ENCODE peak calls at places on chromosomes 2 and 18, in six cellular contexts. J, S, F, M, Z and P are unnamed samples.

GRCh38 chr2:231037731-231038482 is 584 bp downstream of the C2orf72 start:
- DNase-seq in J (no peak), S (no peak), F (no peak), M (peak; percentile 48), Z (peak; percentile 91), P (no peak)

GRCh38 chr2:69781321-69782248 is 39.7 kb downstream of the ANXA4 start:
- DNase-seq in J (no peak), S (no peak), F (peak; percentile 97), M (peak; percentile 91), Z (no peak), P (no peak)

GRCh38 chr2:200845669-200846325 is 18.7 kb downstream of the CLK1 start:
- DNase-seq in J (no peak), S (no peak), F (no peak), M (no peak), Z (no peak), P (no peak)

GRCh38 chr2:142974288-142975024 is 97.0 kb downstream of the KYNU start:
- DNase-seq in J (peak; percentile 7), S (no peak), F (no peak), M (peak; percentile 66), Z (no peak), P (no peak)

GRCh38 chr18:61831071-61831470 is 61.7 kb downstream of the RNF152 start:
- DNase-seq in J (no peak), S (no peak), F (no peak), M (no peak), Z (peak; percentile 24), P (no peak)

GRCh38 chr18:47996091-47996541 is 65.7 kb upstream of the SMAD2 start:
- DNase-seq in J (no peak), S (no peak), F (no peak), M (no peak), Z (peak; percentile 46), P (no peak)

GRCh38 chr2:168658706-168659105 is 143.7 kb upstream of the NOSTRIN start:
- DNase-seq in J (no peak), S (no peak), F (no peak), M (no peak), Z (no peak), P (no peak)

GRCh38 chr2:40032650-40033319 is 253.7 kb upstream of the THUMPD2 start:
- DNase-seq in J (no peak), S (no peak), F (no peak), M (no peak), Z (no peak), P (no peak)

GRCh38 chr2:31241625-31242270 is 7.8 kb downstream of the EHD3 start:
- DNase-seq in J (no peak), S (no peak), F (no peak), M (no peak), Z (no peak), P (no peak)

GRCh38 chr2:83823238-83823637 is 635.8 kb downstream of the SUCLG1 start:
- DNase-seq in J (no peak), S (no peak), F (no peak), M (no peak), Z (no peak), P (no peak)

GRCh38 chr18:29164020-29164706 is 987.2 kb upstream of the CDH2 start:
- DNase-seq in J (no peak), S (no peak), F (peak; percentile 3), M (peak; percentile 66), Z (no peak), P (no peak)

GRCh38 chr2:70834881-70835280 is 735 bp downstream of the CD207 start:
- DNase-seq in J (no peak), S (no peak), F (no peak), M (no peak), Z (no peak), P (no peak)

GRCh38 chr2:4763009-4763408 is 929.2 kb upstream of the SOX11 start:
- DNase-seq in J (peak; percentile 3), S (no peak), F (no peak), M (peak; percentile 33), Z (peak; percentile 62), P (no peak)

GRCh38 chr2:218002792-218003191 is at the start of gene TNS1:
- DNase-seq in J (no peak), S (no peak), F (no peak), M (no peak), Z (peak; percentile 73), P (peak; percentile 81)

GRCh38 chr18:63346031-63346430 is 21.0 kb downstream of the KDSR start:
- DNase-seq in J (no peak), S (no peak), F (no peak), M (no peak), Z (no peak), P (no peak)

GRCh38 chr18:63317982-63318881 is 1.3 kb downstream of the BCL2 start:
- DNase-seq in J (no peak), S (peak; percentile 85), F (no peak), M (no peak), Z (peak; percentile 79), P (peak; percentile 84)

GRCh38 chr18:80191907-80192652 is 55.2 kb downstream of the PARD6G start:
- DNase-seq in J (no peak), S (peak; percentile 16), F (no peak), M (no peak), Z (no peak), P (no peak)

GRCh38 chr2:167943877-167944276 is 303.5 kb downstream of the STK39 start:
- DNase-seq in J (no peak), S (no peak), F (no peak), M (no peak), Z (no peak), P (no peak)

GRCh38 chr2:240624950-240625621 is at the start of gene GPR35:
- DNase-seq in J (peak; percentile 60), S (peak; percentile 79), F (no peak), M (peak; percentile 26), Z (no peak), P (no peak)

GRCh38 chr2:239116456-239117246 is 268.8 kb downstream of the TWIST2 start:
- DNase-seq in J (no peak), S (no peak), F (no peak), M (no peak), Z (no peak), P (no peak)

GRCh38 chr18:22489694-22490093 is 72.0 kb upstream of the CTAGE1 start:
- DNase-seq in J (no peak), S (no peak), F (peak; percentile 63), M (peak; percentile 48), Z (no peak), P (no peak)

GRCh38 chr2:199602271-199602895 is 144.6 kb upstream of the SATB2 start:
- DNase-seq in J (peak; percentile 12), S (no peak), F (peak; percentile 19), M (peak; percentile 49), Z (peak; percentile 16), P (no peak)

GRCh38 chr2:191625016-191625415 is 52.9 kb upstream of the NABP1 start:
- DNase-seq in J (no peak), S (no peak), F (peak; percentile 75), M (peak; percentile 55), Z (peak; percentile 10), P (no peak)

GRCh38 chr2:66665124-66665984 is 230.4 kb downstream of the MEIS1 start:
- DNase-seq in J (no peak), S (no peak), F (no peak), M (no peak), Z (no peak), P (no peak)

DNA sequence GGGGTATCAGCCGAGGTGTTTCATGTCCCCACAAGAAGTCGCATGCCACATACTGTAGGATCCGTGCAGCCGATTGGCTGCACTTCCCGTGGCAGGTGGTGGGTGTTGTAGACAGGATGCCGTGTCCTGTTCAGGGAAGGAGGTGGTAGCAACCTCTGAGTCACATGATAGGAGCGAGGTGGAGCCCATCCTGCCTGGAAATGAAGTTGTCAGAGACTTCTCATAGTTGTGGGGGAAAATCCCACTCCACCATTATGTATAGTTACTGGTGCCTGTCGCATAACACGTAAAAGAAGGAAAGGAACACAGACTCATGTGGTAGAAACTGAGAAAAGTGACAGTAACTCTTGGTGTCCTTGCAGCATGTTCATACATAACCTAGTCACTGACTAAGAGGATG is 91.4 kb upstream of the IL1R2 start:
- DNase-seq in J (no peak), S (no peak), F (no peak), M (no peak), Z (no peak), P (no peak)
- TF ChIP-seq EP300 in J (no peak), S (no peak), F (no peak), M (no peak), Z (no peak), P (no peak)

GRCh38 chr2:1824202-1824905 is 80.0 kb upstream of the PXDN start:
- DNase-seq in J (no peak), S (no peak), F (no peak), M (no peak), Z (no peak), P (no peak)
- TF ChIP-seq EP300 in J (no peak), S (peak; percentile 47), F (no peak), M (no peak), Z (no peak), P (peak; percentile 39)

GRCh38 chr18:37299471-37300304 is 265.9 kb downstream of the CELF4 start:
- DNase-seq in J (peak; percentile 89), S (no peak), F (peak; percentile 97), M (peak; percentile 92), Z (peak; percentile 88), P (peak; percentile 94)
- TF ChIP-seq EP300 in J (peak; percentile 47), S (no peak), F (peak; percentile 35), M (no peak), Z (peak; percentile 54), P (no peak)

DNA sequence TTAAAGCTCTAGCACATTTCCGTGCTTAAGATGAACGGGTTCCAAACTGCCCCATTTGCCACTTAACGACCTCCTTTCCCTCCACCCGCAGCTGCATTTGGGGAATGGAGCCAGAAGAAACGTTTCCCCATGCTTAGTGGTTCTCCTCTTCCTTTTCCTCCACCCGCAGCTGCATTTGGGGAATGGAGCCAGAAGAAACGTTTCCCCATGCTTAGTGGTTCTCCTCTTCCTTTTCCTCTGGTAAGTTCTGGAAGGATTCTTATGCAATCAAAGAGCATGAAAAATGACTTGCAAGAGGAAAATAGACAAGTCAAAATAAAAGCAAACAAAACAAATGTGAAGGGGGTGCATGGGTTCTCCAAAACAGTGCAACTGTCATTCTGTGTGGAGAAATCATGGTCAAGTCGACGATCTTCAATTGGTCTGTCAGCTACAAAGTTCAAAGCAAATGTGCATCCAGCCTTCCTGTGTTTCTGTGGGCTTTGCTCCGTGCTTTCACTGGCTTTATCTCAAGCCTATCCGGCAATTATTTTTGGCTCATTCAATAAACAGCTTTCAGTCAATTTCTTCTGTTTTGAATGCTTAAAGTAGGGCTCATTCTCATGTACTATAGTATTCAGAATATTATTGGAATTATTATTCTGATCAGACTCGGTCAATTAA is 57.8 kb downstream of the DIPK1C start:
- DNase-seq in J (no peak), S (no peak), F (no peak), M (no peak), Z (no peak), P (no peak)
- TF ChIP-seq EP300 in J (no peak), S (no peak), F (no peak), M (no peak), Z (no peak), P (no peak)

GRCh38 chr2:224922142-224922727 is 120.0 kb downstream of the DOCK10 start:
- DNase-seq in J (no peak), S (no peak), F (no peak), M (no peak), Z (no peak), P (no peak)
- TF ChIP-seq EP300 in J (no peak), S (no peak), F (no peak), M (no peak), Z (no peak), P (no peak)

GRCh38 chr2:26193578-26194231 is 20.8 kb downstream of the GAREM2 start:
- DNase-seq in J (no peak), S (no peak), F (no peak), M (no peak), Z (no peak), P (no peak)
- TF ChIP-seq EP300 in J (no peak), S (no peak), F (no peak), M (no peak), Z (no peak), P (no peak)